ENCODE peak calls at places on chromosomes 12 and 14, in nine cellular contexts. F, E, T, A, L, O, Q, R and I are unnamed samples.

GRCh38 chr12:27899151-27899661 is 73.3 kb downstream of the PTHLH start:
- DNase-seq in E (no peak), F (no peak), O (peak), Q (no peak), L (no peak), R (no peak), T (no peak), A (peak), I (no peak)

GRCh38 chr12:89690925-89691324 is 17.7 kb downstream of the ATP2B1 start:
- DNase-seq in Q (no peak), E (no peak), O (no peak), R (no peak), T (no peak), A (no peak), L (no peak), F (no peak), I (no peak)

GRCh38 chr14:63134801-63135200 is 69.4 kb upstream of the RHOJ start:
- DNase-seq in L (no peak), Q (no peak), A (no peak), E (peak), R (no peak), F (no peak), T (no peak), O (no peak), I (peak)

GRCh38 chr12:12449533-12450025 is 92.7 kb downstream of the BORCS5 start:
- DNase-seq in A (no peak), O (peak), Q (no peak), F (no peak), T (no peak), L (no peak), E (no peak), R (no peak), I (no peak)

GRCh38 chr12:105705765-105706164 is 375.3 kb downstream of the C12orf75 start:
- DNase-seq in F (peak), Q (no peak), L (no peak), T (no peak), E (peak), A (peak), O (peak), R (peak), I (no peak)

GRCh38 chr12:122291431-122291830 is 25.1 kb upstream of the VPS33A start:
- DNase-seq in Q (no peak), E (no peak), A (no peak), O (no peak), R (no peak), L (no peak), F (no peak), T (no peak), I (no peak)

GRCh38 chr14:39766397-39767000 is 334.3 kb upstream of the FBXO33 start:
- DNase-seq in T (no peak), E (no peak), Q (no peak), F (no peak), R (no peak), O (no peak), L (no peak), A (no peak), I (peak)

GRCh38 chr12:38201461-38202276 is 114.9 kb upstream of the ALG10B start:
- DNase-seq in T (no peak), F (no peak), E (no peak), A (no peak), R (no peak), O (no peak), Q (no peak), L (no peak), I (peak)

GRCh38 chr14:63899953-63900352 is 47.1 kb downstream of the SYNE2 start:
- DNase-seq in Q (no peak), F (no peak), T (no peak), R (no peak), L (no peak), E (no peak), O (no peak), A (no peak), I (no peak)

GRCh38 chr14:90632868-90633267 is 183.4 kb downstream of the TTC7B start:
- DNase-seq in Q (no peak), L (no peak), R (no peak), E (no peak), T (no peak), A (no peak), F (no peak), O (no peak), I (no peak)

GRCh38 chr12:68856510-68856909 is 48.5 kb downstream of the MDM2 start:
- DNase-seq in R (no peak), E (no peak), O (no peak), L (no peak), T (no peak), A (no peak), F (no peak), Q (no peak), I (no peak)

GRCh38 chr12:118103231-118103600 is 595 bp downstream of the VSIG10 start:
- DNase-seq in L (no peak), R (no peak), A (no peak), O (no peak), E (no peak), T (no peak), Q (no peak), F (peak), I (no peak)

GRCh38 chr12:25054076-25054782 is 105.3 kb upstream of the BCAT1 start:
- DNase-seq in O (no peak), E (no peak), F (no peak), Q (no peak), T (no peak), A (no peak), R (no peak), L (no peak), I (no peak)

GRCh38 chr12:94109154-94109553 is 39.2 kb upstream of the PLXNC1 start:
- DNase-seq in Q (no peak), E (no peak), T (no peak), A (no peak), L (no peak), O (no peak), F (no peak), R (no peak), I (no peak)

GRCh38 chr12:90024261-90024660 is 315.6 kb upstream of the ATP2B1 start:
- DNase-seq in A (peak), E (no peak), R (no peak), T (no peak), F (no peak), L (no peak), O (no peak), Q (no peak), I (no peak)

GRCh38 chr14:39431416-39432178 is 636 bp downstream of the FBXO33 start:
- DNase-seq in L (peak), O (peak), A (no peak), R (peak), E (peak), T (peak), Q (peak), F (peak), I (peak)

GRCh38 chr12:65025070-65025469 is 96.0 kb downstream of the WIF1 start:
- DNase-seq in R (no peak), O (no peak), A (no peak), T (no peak), E (no peak), Q (no peak), F (no peak), L (no peak), I (no peak)

GRCh38 chr12:81963026-81963425 is 203.9 kb upstream of the PPFIA2 start:
- DNase-seq in A (no peak), R (no peak), Q (no peak), E (no peak), L (no peak), F (no peak), T (no peak), O (no peak), I (no peak)

GRCh38 chr14:26863736-26864135 is 265.9 kb upstream of the NOVA1 start:
- DNase-seq in L (no peak), T (no peak), E (no peak), R (no peak), Q (no peak), A (no peak), F (no peak), O (no peak), I (no peak)

GRCh38 chr12:86675197-86675596 is 419.0 kb upstream of the MGAT4C start:
- DNase-seq in E (no peak), F (no peak), L (no peak), Q (no peak), R (no peak), T (no peak), A (no peak), O (no peak), I (no peak)

GRCh38 chr12:56601503-56601902 is 28.6 kb downstream of the BAZ2A start:
- DNase-seq in E (no peak), T (peak), L (no peak), Q (peak), A (no peak), O (no peak), F (peak), R (no peak), I (peak)

GRCh38 chr12:11892065-11892391 is 178.7 kb upstream of the BCL2L14 start:
- DNase-seq in O (peak), R (no peak), A (no peak), E (no peak), Q (no peak), F (no peak), T (no peak), L (no peak), I (no peak)

GRCh38 chr12:34022079-34022830 is at the start of gene ALG10:
- DNase-seq in E (peak), L (peak), F (peak), A (peak), T (peak), Q (peak), O (peak), R (peak), I (peak)

GRCh38 chr14:32011225-32011624 is 65.9 kb upstream of the ARHGAP5 start:
- DNase-seq in E (no peak), O (no peak), Q (no peak), R (no peak), F (no peak), A (no peak), T (no peak), L (no peak), I (no peak)

GRCh38 chr14:103199141-103199540 is 75.9 kb downstream of the TNFAIP2 start:
- DNase-seq in O (no peak), L (no peak), T (no peak), R (no peak), A (peak), F (no peak), E (no peak), Q (no peak), I (no peak)

GRCh38 chr14:83940253-83940652 is 1589.7 kb upstream of the FLRT2 start:
- DNase-seq in A (no peak), O (no peak), Q (no peak), R (no peak), F (no peak), T (no peak), L (no peak), E (no peak), I (peak)

GRCh38 chr12:75661927-75662326 is 150.5 kb upstream of the KRR1 start:
- DNase-seq in R (no peak), O (no peak), L (no peak), F (no peak), E (no peak), A (no peak), Q (no peak), T (no peak), I (no peak)

GRCh38 chr14:62759796-62760195 is 285.5 kb downstream of the KCNH5 start:
- DNase-seq in A (no peak), E (no peak), R (no peak), L (no peak), Q (no peak), T (no peak), O (no peak), F (no peak), I (peak)

GRCh38 chr14:103629503-103630121 is 601 bp downstream of the KLC1 start:
- DNase-seq in O (no peak), A (no peak), E (peak), T (peak), Q (no peak), L (no peak), F (peak), R (no peak), I (peak)

GRCh38 chr14:68173227-68173972 is 353.8 kb downstream of the RAD51B start:
- DNase-seq in E (no peak), A (no peak), Q (no peak), O (no peak), F (no peak), L (no peak), T (no peak), R (no peak), I (no peak)

GRCh38 chr12:4112734-4113396 is 160.7 kb upstream of the CCND2 start:
- DNase-seq in R (no peak), E (no peak), L (no peak), O (no peak), F (no peak), A (no peak), T (no peak), Q (no peak), I (no peak)

GRCh38 chr12:67068204-67068731 is 200.9 kb upstream of the CAND1 start:
- DNase-seq in R (no peak), A (no peak), F (peak), T (no peak), O (no peak), E (peak), L (no peak), Q (no peak), I (peak)

GRCh38 chr12:13205809-13206559 is 9.5 kb downstream of the EMP1 start:
- DNase-seq in T (no peak), A (peak), R (no peak), E (no peak), L (no peak), F (peak), Q (no peak), O (no peak), I (no peak)

GRCh38 chr12:85835417-85835809 is 796 bp downstream of the RASSF9 start:
- DNase-seq in Q (no peak), A (no peak), R (no peak), O (no peak), E (no peak), F (no peak), T (no peak), L (no peak), I (no peak)

GRCh38 chr14:22493143-22493542 is 95.9 kb downstream of the DAD1 start:
- DNase-seq in Q (no peak), E (no peak), T (no peak), L (no peak), O (no peak), R (no peak), A (no peak), F (no peak), I (no peak)

GRCh38 chr12:6224550-6224949 is 24.4 kb downstream of the CD9 start:
- DNase-seq in T (peak), O (no peak), E (no peak), R (no peak), F (no peak), L (no peak), A (no peak), Q (no peak), I (no peak)

GRCh38 chr12:5201554-5202243 is 158.0 kb downstream of the KCNA5 start:
- DNase-seq in Q (no peak), L (no peak), R (no peak), T (no peak), E (no peak), O (no peak), A (no peak), F (no peak), I (peak)

GRCh38 chr14:104247336-104248202 is 109.2 kb downstream of the KIF26A start:
- DNase-seq in F (no peak), L (no peak), A (no peak), Q (no peak), T (no peak), R (no peak), O (no peak), E (no peak), I (peak)

GRCh38 chr12:68451261-68452091 is 119.3 kb upstream of the MDM1 start:
- DNase-seq in T (peak), O (no peak), E (no peak), R (no peak), F (no peak), Q (peak), L (no peak), A (peak), I (no peak)

DNA sequence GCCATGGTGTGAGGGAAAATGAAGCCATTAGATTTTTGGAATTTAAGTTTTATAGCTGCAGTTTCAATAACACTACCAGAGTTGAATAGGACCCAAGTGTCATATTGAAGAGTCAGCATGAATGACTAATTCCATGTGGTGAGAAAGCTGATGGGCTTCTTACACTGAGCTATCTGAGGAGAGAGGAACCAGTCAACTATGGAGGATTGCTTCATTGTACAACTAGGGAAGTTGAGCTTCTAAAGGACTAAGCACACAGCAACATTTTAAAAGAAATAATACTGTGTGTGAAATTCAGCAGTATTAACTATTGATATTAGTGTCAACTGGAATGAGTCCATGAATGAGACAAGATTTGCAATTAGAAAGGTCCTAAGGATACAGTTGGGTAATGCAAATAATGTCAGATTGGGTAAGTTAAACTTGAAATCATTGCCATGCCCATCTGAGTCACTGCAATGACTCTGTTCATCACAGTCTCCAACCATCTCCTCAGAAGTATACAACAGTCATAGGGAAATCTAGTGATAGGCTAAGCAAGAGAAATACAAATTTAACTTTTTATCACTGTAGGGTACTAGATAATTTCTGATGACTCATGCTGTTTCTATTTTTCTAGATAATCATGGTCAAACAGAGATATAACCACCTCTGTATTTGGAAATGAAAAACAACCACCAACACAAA is 394.2 kb downstream of the FSCB start:
- DNase-seq in E (no peak), F (no peak), Q (no peak), O (no peak), A (no peak), L (no peak), R (no peak), T (no peak), I (no peak)
- H3K4me3 ChIP-seq in E (no peak), F (no peak), Q (no peak), O (no peak), A (no peak), L (no peak), R (no peak), T (no peak), I (no peak)

DNA sequence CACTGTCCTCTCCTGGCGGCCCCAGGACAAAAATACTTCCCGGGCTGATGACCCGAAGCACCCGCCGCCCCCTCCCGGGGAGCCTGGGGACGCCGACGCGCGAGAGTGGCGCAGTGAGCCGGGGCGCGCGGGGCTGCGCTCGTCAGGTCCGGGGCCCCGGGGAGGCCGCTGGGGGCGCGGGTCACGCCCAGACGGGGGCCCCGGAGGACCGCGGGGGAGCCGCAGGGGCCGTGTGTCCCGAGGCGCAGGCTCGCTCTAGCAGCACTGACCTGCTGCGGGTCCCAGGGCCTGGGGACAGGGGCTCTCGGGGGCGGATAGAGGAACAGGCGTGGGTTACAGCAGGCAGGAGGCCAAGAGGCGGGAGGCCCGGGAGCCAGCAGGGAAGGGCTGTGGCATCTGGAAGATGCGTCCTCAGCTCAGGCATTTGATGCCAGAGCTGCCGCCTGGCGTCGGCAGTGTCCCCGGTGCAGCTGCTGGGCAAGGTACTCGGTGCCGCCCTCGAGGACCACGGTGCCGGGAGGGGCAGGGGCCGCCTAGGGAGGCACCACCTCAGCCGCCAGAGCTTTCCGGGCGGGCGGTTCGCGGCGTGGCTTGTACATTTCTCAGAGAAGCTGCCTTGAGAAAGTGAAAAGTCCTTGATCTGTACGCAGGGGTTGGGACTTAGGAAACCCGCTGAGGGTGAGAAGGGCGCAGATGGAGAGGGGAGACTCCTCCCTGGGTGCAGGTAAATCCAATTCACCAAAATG is 1.2 kb downstream of the WNT5B start:
- DNase-seq in O (no peak), E (no peak), T (no peak), Q (no peak), R (peak), A (no peak), F (peak), L (no peak), I (peak)
- H3K4me3 ChIP-seq in O (peak), E (peak), T (peak), Q (peak), R (peak), A (peak), F (peak), L (peak), I (peak)

DNA sequence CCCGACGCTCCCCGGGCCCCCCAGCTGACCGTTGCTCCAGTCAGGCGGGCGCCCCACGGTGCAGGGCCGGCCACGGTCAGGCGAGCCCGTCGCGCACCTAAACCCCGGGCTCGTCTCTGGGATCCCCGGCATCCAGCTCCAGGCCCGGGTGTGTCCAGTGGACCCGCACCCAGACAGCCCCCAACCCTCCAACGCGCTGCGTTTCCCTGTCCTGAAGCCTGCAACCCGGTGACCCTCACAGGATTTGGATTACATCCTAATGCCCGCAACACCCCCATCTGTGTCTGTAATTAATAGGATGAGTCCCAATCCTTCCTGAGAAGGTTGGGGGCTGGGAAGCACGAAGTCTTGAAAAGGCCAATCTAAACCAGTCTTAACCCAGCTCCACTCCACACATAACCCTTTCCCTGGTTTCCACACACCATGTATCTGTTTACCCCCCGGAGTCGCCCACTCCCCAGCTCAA is 10.4 kb downstream of the CPNE6 start:
- DNase-seq in F (no peak), O (no peak), R (no peak), L (no peak), T (no peak), Q (no peak), E (no peak), A (no peak), I (no peak)
- H3K4me3 ChIP-seq in F (peak), O (peak), R (peak), L (peak), T (peak), Q (peak), E (no peak), A (peak), I (peak)

GRCh38 chr12:70052476-70052875 is 190.8 kb upstream of the CNOT2 start:
- DNase-seq in O (no peak), R (no peak), E (no peak), F (no peak), T (no peak), Q (no peak), L (no peak), A (no peak), I (no peak)
- H3K4me3 ChIP-seq in O (no peak), R (no peak), E (no peak), F (no peak), T (no peak), Q (no peak), L (no peak), A (no peak), I (no peak)